ENCODE peak calls at places on chromosomes 7 and 10, in five cellular contexts. B, J, X, C and A are unnamed samples. For H3K9me3, the result is how much of the 10 kb centered on the place peaks cover.

GRCh38 chr7:157276731-157277562 is 59.9 kb upstream of the DNAJB6 start:
- DNase-seq in X (no peak), J (peak), C (no peak), B (no peak), A (peak)

GRCh38 chr10:27746364-27747095 is 911 bp upstream of the MKX start:
- DNase-seq in C (peak), J (no peak), X (no peak), B (no peak), A (no peak)

GRCh38 chr7:36746347-36746746 is 22.1 kb upstream of the AOAH start:
- DNase-seq in X (no peak), C (no peak), J (no peak), B (no peak), A (no peak)

GRCh38 chr10:74072503-74072902 is 74.6 kb downstream of the VCL start:
- DNase-seq in B (peak), J (no peak), X (no peak), C (no peak), A (peak)

GRCh38 chr7:150568714-150569113 is 1.5 kb downstream of the GIMAP4 start:
- DNase-seq in J (no peak), X (no peak), C (no peak), B (no peak), A (no peak)

GRCh38 chr7:100965723-100966541 is 3.4 kb upstream of the MUC12 start:
- DNase-seq in B (peak), C (peak), X (peak), J (peak), A (peak)

GRCh38 chr7:128937647-128938523 is at the start of gene IRF5:
- DNase-seq in B (peak), X (peak), C (peak), J (peak), A (peak)

GRCh38 chr10:109982812-109983211 is 25.0 kb upstream of the ADD3 start:
- DNase-seq in B (no peak), X (no peak), J (no peak), C (no peak), A (no peak)

GRCh38 chr7:51141451-51141971 is 175.1 kb downstream of the COBL start:
- DNase-seq in B (no peak), C (peak), J (no peak), X (peak), A (peak)

GRCh38 chr7:143042159-143042820 is 9.9 kb upstream of the OR6V1 start:
- DNase-seq in C (peak), X (peak), J (no peak), B (no peak), A (no peak)

GRCh38 chr7:158834799-158835784 is 5.8 kb upstream of the ESYT2 start:
- DNase-seq in X (no peak), B (no peak), J (no peak), C (no peak), A (no peak)

GRCh38 chr7:74290999-74291441 is 1.8 kb downstream of the CLIP2 start:
- DNase-seq in J (no peak), B (no peak), X (no peak), C (no peak), A (no peak)

GRCh38 chr7:98869374-98870070 is at the start of gene TMEM130:
- DNase-seq in X (no peak), B (no peak), J (peak), C (peak), A (no peak)

GRCh38 chr7:48244902-48245301 is 73.6 kb downstream of the ABCA13 start:
- DNase-seq in C (no peak), X (no peak), J (no peak), B (no peak), A (peak)

GRCh38 chr10:124450010-124450782 is at the start of gene NKX1-2:
- DNase-seq in C (peak), X (no peak), J (peak), B (peak), A (no peak)

GRCh38 chr10:7235376-7235775 is 175.5 kb downstream of the SFMBT2 start:
- DNase-seq in C (no peak), X (no peak), J (no peak), B (no peak), A (no peak)

GRCh38 chr7:55557666-55558188 is 14.6 kb downstream of the VOPP1 start:
- DNase-seq in C (no peak), B (no peak), J (no peak), X (peak), A (no peak)

DNA sequence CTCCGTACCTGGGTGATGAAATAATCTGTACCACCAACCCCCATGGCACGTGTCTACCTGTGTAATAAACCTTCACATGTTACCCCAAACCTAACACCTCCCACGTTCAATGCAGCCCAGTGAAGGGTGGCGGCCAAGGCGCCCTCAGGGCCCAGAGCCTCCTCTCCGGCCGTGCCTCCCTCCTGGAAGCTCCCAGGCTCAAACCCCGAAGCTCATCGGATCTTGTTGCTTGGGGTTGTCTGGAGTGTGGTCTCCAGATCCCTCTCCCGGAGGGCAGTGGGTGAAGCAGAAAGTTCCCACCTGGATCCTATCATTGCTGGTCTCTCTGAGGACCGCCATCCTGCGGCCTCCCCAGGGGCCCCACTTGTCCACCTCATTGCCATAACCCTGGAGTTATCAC is 9.4 kb upstream of the KNDC1 start:
- DNase-seq in X (no peak), J (no peak), C (no peak), B (no peak), A (no peak)
- TF ChIP-seq EZH2phosphoT487 in X (no peak), J (no peak), C (no peak), B (no peak), A (no peak)

GRCh38 chr10:35746004-35746403 is 103.9 kb upstream of the FZD8 start:
- DNase-seq in X (no peak), C (no peak), J (no peak), B (no peak), A (no peak)

GRCh38 chr10:35754489-35754888 is 112.4 kb upstream of the FZD8 start:
- DNase-seq in X (no peak), C (no peak), J (no peak), B (no peak), A (no peak)

GRCh38 chr10:35752469-35753450 is 110.7 kb upstream of the FZD8 start:
- DNase-seq in J (no peak), B (no peak), C (no peak), X (no peak), A (no peak)

GRCh38 chr10:35751347-35751746 is 109.3 kb upstream of the FZD8 start:
- DNase-seq in B (no peak), C (peak), J (no peak), X (no peak), A (no peak)

DNA sequence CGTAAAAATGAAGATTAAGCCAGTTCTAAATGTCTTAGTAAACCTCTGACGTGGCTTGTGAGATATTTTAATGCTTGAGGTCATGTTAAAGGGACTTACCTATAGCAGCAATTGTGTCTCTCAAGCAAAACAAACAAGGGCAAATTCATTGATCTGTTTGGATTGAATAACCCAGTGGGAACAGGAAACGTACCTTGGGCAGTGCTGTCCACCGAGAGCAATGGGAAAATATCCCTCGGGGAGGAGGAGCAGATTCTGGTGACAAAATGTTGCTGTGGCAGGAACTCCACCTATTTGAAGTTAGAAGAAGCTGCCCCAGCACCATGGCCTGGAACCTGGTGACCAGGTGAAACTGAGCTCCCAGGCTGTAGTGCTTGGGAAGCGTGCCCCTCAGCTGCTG is 107.1 kb upstream of the FZD8 start:
- DNase-seq in J (no peak), C (no peak), B (no peak), X (no peak), A (no peak)
- H3K9me3 ChIP-seq in J (under half), C (under half), B (under half), X (under half), A (under half)

GRCh38 chr10:126042354-126042753 is 146.0 kb downstream of the FANK1 start:
- DNase-seq in B (no peak), X (no peak), J (no peak), C (no peak), A (no peak)
- TF ChIP-seq EZH2phosphoT487 in B (no peak), X (no peak), J (no peak), C (no peak), A (no peak)

DNA sequence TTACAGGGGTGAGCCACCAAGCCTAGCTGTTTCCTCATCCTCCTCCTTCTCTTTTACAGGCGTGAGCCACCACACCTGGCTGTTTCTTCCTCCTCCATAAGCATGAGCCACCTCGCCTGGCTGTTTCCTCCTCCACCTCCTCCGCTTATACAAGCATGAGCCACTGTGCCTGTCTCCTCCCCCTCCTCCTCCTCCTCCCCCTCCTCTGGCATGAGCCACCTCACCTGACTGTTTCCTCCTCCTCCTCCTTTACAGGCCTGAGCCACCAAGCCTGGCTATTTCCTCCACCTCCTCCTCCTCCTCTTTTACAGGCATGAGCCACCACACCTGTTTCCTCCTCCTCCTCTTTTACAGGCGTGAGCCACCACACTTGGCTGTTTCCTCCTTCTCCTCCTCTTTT is 49.8 kb upstream of the ZNF479 start:
- DNase-seq in C (no peak), X (no peak), B (no peak), J (no peak), A (peak)
- H3K9me3 ChIP-seq in C (under half), X (under half), B (under half), J (under half), A (under half)